ENCODE peak calls at places on chromosomes 7 and 10, in four cellular contexts. Q is H1, O is H9, P is mesendoderm. A is an unnamed sample. For H3K79me1, the result is how much of the 10 kb centered on the place peaks cover.

GRCh38 chr7:24336461-24336860 is 52.5 kb downstream of the NPY start:
- DNase-seq in Q (no peak), O (no peak), P (peak), A (no peak)

GRCh38 chr10:29501692-29502091 is 133.1 kb downstream of the SVIL start:
- DNase-seq in Q (no peak), O (no peak), P (peak), A (peak)

GRCh38 chr10:89419548-89419947 is 5.2 kb downstream of the IFIT5 start:
- DNase-seq in Q (no peak), O (no peak), P (peak), A (peak)

GRCh38 chr10:80473692-80474596 is 19.8 kb downstream of the TSPAN14 start:
- DNase-seq in Q (no peak), O (no peak), P (no peak), A (peak)

GRCh38 chr10:84291389-84291788 is 37.0 kb upstream of the CCSER2 start:
- DNase-seq in Q (no peak), O (peak), P (peak), A (peak)

GRCh38 chr7:55469271-55469681 is 103.0 kb downstream of the VOPP1 start:
- DNase-seq in Q (no peak), O (no peak), P (no peak), A (no peak)

GRCh38 chr10:7258948-7259523 is 151.8 kb downstream of the SFMBT2 start:
- DNase-seq in Q (no peak), O (no peak), P (no peak), A (no peak)

GRCh38 chr10:49171326-49172140 is 16.7 kb downstream of the TMEM273 start:
- DNase-seq in Q (no peak), O (no peak), P (no peak), A (no peak)

GRCh38 chr10:74738985-74739567 is 87.3 kb upstream of the KAT6B start:
- DNase-seq in Q (no peak), O (peak), P (peak), A (peak)

GRCh38 chr7:36708765-36709164 is 15.5 kb downstream of the AOAH start:
- DNase-seq in Q (no peak), O (no peak), P (no peak), A (no peak)

GRCh38 chr10:943334-944033 is 12.0 kb upstream of the LARP4B start:
- DNase-seq in Q (no peak), O (no peak), P (no peak), A (no peak)

GRCh38 chr7:111752022-111752582 is 189.8 kb upstream of the IMMP2L start:
- DNase-seq in Q (no peak), O (peak), P (peak), A (peak)

GRCh38 chr10:49656845-49657493 is 22.5 kb upstream of the C10orf53 start:
- DNase-seq in Q (no peak), O (no peak), P (no peak), A (no peak)

GRCh38 chr10:49174261-49174925 is 13.8 kb downstream of the TMEM273 start:
- DNase-seq in Q (no peak), O (no peak), P (peak), A (no peak)

DNA sequence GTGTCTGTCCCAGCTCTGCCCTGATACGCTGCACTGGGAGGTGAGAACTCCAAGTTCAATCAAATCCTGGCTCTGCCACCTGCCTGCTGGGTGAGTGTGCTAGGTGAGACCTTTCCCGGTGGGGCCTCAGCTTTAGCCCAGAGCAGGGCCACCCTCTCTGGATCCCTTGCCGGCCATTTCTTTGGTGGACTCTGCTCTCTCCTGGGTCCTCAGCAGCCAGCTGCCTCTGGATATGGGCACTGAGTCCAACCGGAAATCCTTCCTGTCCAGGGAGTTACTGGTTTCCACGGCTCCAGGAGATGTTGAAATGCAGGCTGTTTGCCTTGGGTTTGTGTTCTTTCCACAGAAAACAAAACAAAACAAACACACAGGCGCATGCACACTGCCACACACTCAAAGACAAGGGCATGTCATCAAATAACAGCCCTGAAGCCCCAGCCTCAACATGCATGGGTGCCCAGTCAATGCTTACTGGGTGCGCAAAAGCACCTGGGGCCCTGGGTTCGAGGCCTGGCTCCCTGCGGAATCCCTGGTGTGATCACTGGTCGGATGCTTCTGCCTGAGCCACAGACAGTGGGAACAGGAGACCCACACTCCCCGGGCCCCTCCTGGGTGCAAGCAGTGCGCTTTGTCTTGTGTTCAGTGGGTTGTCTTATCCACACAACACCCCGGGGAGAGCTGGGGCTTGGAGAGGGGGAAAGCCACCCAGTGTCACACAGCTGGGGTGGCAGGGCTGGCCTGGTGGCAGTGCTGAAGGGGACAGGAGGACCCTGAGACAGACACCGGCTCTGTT is 33.1 kb downstream of the PPIF start:
- DNase-seq in Q (no peak), O (peak), P (no peak), A (peak)
- H4K5ac ChIP-seq in Q (no peak), O (no peak), P (no peak), A (peak)

DNA sequence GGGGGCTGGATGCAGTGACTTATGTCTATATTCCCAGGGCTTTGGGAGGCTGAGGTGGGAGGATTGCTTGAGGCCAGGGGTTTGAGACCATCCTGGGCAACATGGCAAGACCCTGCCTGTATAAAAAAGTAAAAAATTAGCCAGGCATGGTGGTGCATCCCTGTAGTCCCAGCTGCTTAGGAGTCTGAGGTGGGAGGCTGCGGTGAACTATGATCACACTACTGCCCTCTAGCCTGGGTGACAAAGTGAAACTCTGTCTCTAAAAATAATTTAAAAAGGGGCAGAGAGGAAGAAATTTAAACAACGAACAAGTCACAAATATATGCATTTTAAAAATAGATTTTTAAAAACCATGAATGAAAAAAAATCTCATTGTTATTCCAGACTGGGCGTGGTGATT is 46.2 kb upstream of the FEZF1 start:
- DNase-seq in Q (no peak), O (no peak), P (peak), A (no peak)
- H2AK5ac ChIP-seq in Q (no peak), O (no peak), P (no peak), A (no peak)

DNA sequence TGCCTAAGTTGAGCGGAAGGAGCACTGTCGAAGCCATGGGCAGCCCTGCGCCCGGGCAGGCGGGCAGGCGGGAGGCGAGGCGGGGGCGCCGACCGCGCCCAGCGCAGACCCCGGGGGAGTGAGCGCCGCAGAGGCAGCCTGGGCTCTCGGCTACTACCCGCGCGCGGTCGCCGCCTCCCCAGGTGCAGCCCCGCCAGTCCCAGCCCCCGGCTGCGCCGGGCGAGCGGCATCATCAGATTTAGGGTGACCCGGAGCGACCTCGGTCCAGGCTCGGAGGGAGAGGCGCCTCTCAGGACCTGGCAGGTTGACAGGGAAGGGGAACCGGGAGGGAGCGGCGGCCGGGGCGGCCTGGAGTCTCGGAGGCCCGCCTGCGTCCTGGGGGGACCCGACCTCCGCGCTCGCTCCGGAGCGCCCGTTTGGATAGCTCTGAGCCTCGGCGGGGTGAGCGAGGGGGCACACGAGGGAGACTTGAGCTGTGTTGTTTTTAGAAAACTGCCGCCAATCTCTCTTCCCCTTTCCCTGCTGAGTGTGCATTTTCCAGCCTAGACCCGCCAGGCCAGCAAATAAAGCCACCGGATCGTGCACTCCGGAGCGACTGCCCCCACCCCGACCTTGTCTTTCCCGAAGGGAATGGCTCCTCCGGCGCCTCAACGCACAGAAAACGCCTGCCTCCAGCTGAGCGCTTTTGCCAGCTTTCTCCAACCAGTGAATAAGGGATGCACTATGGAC is 2.3 kb upstream of the NRP1 start:
- DNase-seq in Q (no peak), O (peak), P (peak), A (no peak)
- H3K79me1 ChIP-seq in Q (under half), O (under half), P (under half), A (under half)

DNA sequence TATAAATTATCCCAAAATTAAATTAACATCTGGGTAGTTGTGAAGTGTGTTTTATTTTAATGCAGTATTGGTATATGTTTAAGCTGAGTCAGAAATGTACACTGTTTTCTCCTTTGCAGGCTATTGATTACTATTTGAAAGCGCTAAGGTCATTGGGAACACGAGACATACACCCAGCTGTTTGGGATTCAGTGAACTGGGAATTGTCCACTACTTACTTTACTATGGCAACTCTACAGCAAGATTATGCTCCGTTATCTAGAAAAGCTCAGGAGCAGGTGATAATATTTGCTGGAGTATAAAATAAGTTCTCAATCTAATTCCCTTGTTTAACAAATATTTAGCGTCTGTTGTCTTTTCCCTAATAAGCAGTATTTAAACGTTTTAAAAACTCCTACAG is 27.9 kb downstream of the EDRF1 start:
- DNase-seq in Q (no peak), O (no peak), P (no peak), A (no peak)
- H4K5ac ChIP-seq in Q (no peak), O (no peak), P (no peak), A (no peak)

GRCh38 chr7:99437946-99438572 is 539 bp downstream of the PTCD1 start:
- DNase-seq in Q (no peak), O (no peak), P (no peak), A (no peak)
- H2AK5ac ChIP-seq in Q (no peak), O (no peak), P (no peak), A (peak)